ENCODE peak calls at places on chromosomes 16 and 17, in six cellular contexts. Y is uterus, B is left lung, M is dorsolateral prefrontal cortex, H is A549, S is stomach. T is an unnamed sample.

GRCh38 chr17:56592487-56593072 is 919 bp upstream of the NOG start:
- DNase-seq in S (peak), M (peak), B (peak), H (peak), Y (peak), T (peak)

GRCh38 chr16:27232061-27232841 is 28.9 kb downstream of the KDM8 start:
- DNase-seq in S (no peak), M (peak), B (no peak), H (no peak), Y (no peak), T (no peak)

GRCh38 chr17:68101992-68102758 is 66.6 kb downstream of the KPNA2 start:
- DNase-seq in Y (peak), H (peak), M (no peak), S (peak), B (no peak), T (peak)

GRCh38 chr16:19093631-19094541 is 19.9 kb upstream of the ITPRIPL2 start:
- DNase-seq in H (no peak), M (no peak), S (no peak), Y (no peak), B (no peak), T (no peak)

GRCh38 chr16:29985271-29985811 is 10.1 kb downstream of the HIRIP3 start:
- DNase-seq in B (peak), Y (no peak), H (no peak), M (no peak), S (no peak), T (no peak)

GRCh38 chr16:46690281-46691178 is 1.1 kb downstream of the ORC6 start:
- DNase-seq in Y (no peak), B (peak), S (no peak), M (no peak), H (no peak), T (no peak)

GRCh38 chr17:35315283-35315682 is 58.1 kb downstream of the SLFN11 start:
- DNase-seq in M (no peak), B (no peak), S (no peak), H (peak), Y (no peak), T (no peak)

GRCh38 chr17:58416937-58417299 is 416 bp downstream of the RNF43 start:
- DNase-seq in Y (no peak), S (no peak), H (no peak), M (no peak), B (no peak), T (no peak)

GRCh38 chr17:51362818-51363598 is 102.7 kb downstream of the UTP18 start:
- DNase-seq in B (no peak), S (no peak), H (no peak), M (peak), Y (no peak), T (no peak)

GRCh38 chr16:52090080-52090479 is 456.9 kb downstream of the TOX3 start:
- DNase-seq in M (no peak), S (no peak), H (no peak), B (no peak), Y (no peak), T (no peak)

GRCh38 chr16:55700961-55701360 is 45.2 kb downstream of the SLC6A2 start:
- DNase-seq in M (no peak), H (peak), B (no peak), Y (no peak), S (no peak), T (no peak)

GRCh38 chr17:68248886-68249872 is 1.3 kb downstream of the AMZ2 start:
- DNase-seq in M (no peak), B (no peak), S (no peak), Y (no peak), H (no peak), T (no peak)

GRCh38 chr17:39517224-39517623 is 55.9 kb downstream of the CDK12 start:
- DNase-seq in Y (no peak), B (no peak), S (no peak), M (no peak), H (no peak), T (no peak)

GRCh38 chr16:50821586-50821985 is 79.7 kb downstream of the CYLD start:
- DNase-seq in H (peak), M (no peak), Y (no peak), S (no peak), B (no peak), T (no peak)

GRCh38 chr16:6481894-6482293 is 850.8 kb upstream of the RBFOX1 start:
- DNase-seq in Y (no peak), S (no peak), B (no peak), M (no peak), H (no peak), T (no peak)

GRCh38 chr17:57499648-57500049 is 243.3 kb downstream of the MSI2 start:
- DNase-seq in Y (no peak), B (no peak), M (no peak), H (peak), S (no peak), T (no peak)

GRCh38 chr16:68792465-68793324 is 50.6 kb upstream of the TANGO6 start:
- DNase-seq in B (no peak), H (peak), Y (no peak), M (no peak), S (peak), T (no peak)

GRCh38 chr16:86211800-86212199 is 298.5 kb upstream of the FOXF1 start:
- DNase-seq in B (no peak), S (no peak), M (no peak), Y (no peak), H (no peak), T (no peak)

GRCh38 chr16:17414421-17414820 is 56.3 kb downstream of the XYLT1 start:
- DNase-seq in M (no peak), H (no peak), Y (no peak), B (no peak), S (no peak), T (no peak)

GRCh38 chr17:20191066-20191465 is 181.9 kb downstream of the SPECC1 start:
- DNase-seq in H (no peak), B (no peak), S (no peak), Y (no peak), M (no peak), T (no peak)

GRCh38 chr17:77819497-77819896 is 139.0 kb upstream of the TNRC6C start:
- DNase-seq in S (no peak), B (no peak), Y (no peak), H (no peak), M (no peak), T (no peak)

GRCh38 chr17:59558953-59559352 is 6.5 kb upstream of the DHX40 start:
- DNase-seq in B (no peak), Y (no peak), H (no peak), S (no peak), M (no peak), T (no peak)

GRCh38 chr17:41825175-41825845 is 10.7 kb downstream of the NT5C3B start:
- DNase-seq in S (no peak), M (no peak), B (peak), H (no peak), Y (no peak), T (no peak)

GRCh38 chr16:83956336-83957289 is 3.6 kb downstream of the OSGIN1 start:
- DNase-seq in Y (peak), M (peak), B (peak), S (peak), H (peak), T (peak)

GRCh38 chr17:40483679-40484078 is 17.7 kb downstream of the TNS4 start:
- DNase-seq in Y (no peak), M (no peak), H (no peak), B (no peak), S (no peak), T (no peak)

GRCh38 chr16:3856367-3857141 is 24.0 kb downstream of the CREBBP start:
- DNase-seq in H (no peak), B (no peak), S (no peak), Y (no peak), M (no peak), T (no peak)
- TF ChIP-seq CTCF in H (no peak), B (no peak), S (no peak), Y (no peak), M (no peak), T (no peak)

DNA sequence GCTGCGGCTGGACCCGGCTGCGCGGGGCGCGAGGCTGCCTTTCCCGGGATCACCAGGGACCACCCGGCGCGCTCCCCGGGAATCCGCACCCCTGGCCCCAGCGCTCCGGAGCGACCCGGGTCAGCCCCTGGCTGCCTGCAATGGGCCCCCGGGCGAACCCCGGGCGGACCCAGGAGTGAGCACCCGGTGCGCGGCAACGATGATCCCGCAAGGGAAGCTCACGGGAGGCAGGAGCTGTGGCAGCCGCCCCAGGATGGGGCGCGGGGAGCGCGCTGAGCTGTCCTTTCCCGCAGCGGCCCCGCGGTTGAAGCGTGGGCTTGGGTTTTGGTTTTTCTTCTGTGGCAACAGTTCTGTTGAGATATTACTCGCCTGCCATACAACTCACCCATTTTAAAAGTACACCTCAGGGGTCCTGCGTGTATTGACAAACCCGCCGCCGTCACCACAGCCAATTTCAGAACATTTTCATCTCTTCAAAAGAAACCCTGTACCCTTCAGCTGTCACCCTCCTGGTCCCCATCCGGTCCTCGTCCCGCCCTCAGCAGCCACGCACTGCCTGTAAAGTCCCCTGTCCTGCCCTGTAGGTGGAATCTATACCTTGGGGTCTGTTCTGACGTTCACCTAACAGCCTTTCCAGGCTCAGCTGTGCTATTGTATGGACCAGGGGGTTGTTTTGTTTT is 12.8 kb downstream of the CHMP6 start:
- DNase-seq in Y (no peak), M (no peak), B (peak), H (no peak), S (no peak), T (no peak)
- H3K27ac ChIP-seq in Y (no peak), M (no peak), B (no peak), H (peak), S (no peak), T (no peak)

DNA sequence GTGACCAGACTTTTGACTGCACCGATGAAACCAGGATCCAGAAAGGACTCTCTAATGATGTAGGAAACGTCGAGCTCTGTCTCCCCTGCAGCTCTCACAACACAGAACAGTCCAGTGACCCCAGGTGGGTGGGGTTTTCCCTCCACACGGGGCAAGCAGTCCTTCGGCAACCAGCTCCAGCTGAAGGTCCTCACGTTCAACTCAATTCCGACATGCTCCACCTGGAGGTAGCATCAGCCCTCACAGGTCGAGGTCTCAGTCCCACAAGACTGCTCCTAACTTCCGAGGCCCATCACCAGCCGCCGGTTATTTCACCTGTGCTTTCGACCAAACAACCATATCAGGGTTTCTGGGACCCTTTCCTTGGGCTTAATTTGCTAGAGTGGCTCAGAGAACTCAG is 28.2 kb downstream of the ITGAE start:
- DNase-seq in Y (no peak), M (no peak), S (no peak), H (no peak), B (peak), T (no peak)
- TF ChIP-seq CTCF in Y (no peak), M (no peak), S (no peak), H (no peak), B (no peak), T (no peak)

GRCh38 chr17:47240375-47240764 is 13.3 kb upstream of the ITGB3 start:
- DNase-seq in S (no peak), M (no peak), Y (no peak), B (no peak), H (no peak), T (no peak)
- H3K27ac ChIP-seq in S (peak), M (no peak), Y (peak), B (peak), H (peak), T (peak)

DNA sequence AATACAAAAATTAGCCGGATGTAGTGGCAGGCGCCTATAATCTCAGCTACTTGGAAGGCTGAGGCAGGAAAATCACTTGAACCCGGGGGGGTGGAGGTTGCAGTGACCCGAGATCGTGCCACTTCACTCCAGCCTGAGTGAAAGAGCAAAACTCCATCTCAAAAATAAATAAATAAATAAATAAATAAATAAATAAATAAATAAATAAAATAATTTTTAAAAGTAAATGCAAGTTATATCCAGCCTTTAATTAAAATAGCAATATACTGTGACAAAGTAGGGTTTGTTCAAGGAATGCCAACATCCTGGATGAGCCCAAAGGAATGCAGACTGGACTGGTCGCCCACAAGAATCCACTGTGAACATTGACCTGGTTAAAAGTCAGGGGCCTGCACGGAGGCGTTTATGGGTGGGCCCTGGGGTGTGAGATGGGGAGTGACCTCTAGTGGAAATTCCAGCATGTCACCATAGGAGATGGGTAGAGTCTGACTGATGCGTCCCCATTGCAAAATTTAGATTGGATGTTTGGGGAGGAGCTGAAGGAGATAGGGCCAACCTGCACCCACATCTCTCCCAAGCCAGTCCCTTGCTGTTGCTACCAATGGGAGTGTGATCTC is 9.7 kb upstream of the PIK3R5 start:
- DNase-seq in S (no peak), Y (no peak), B (no peak), M (no peak), H (no peak), T (no peak)
- TF ChIP-seq CTCF in S (no peak), Y (no peak), B (no peak), M (no peak), H (no peak), T (no peak)

DNA sequence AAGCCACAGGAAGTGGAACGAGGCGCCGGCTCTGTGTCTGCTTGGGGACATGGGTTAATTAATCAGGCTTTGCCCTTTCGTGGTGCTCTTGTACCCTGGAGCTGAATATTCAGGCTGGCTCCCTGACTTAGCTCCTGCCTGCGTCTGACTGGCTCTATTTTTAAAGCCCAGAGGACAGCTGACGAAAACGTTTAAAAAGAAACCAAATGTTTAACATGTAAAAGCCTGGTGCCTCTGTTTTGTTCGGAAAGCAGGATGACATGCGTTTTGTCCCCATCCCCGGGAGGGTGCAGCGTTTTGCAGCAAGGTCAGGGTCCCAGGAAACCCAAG is 61.1 kb downstream of the NT5M start:
- DNase-seq in B (peak), Y (no peak), M (peak), H (no peak), S (no peak), T (no peak)
- H3K27ac ChIP-seq in B (no peak), Y (no peak), M (no peak), H (no peak), S (no peak), T (no peak)